ENCODE peak calls at places on chromosomes 13 and 19, in six cellular contexts. C is B cell, W is progenitor cell of endocrine pancreas, O is neural progenitor cell, B is EH, M is left colon. P is an unnamed sample.

GRCh38 chr19:6752257-6753177 is 13.0 kb downstream of the TRIP10 start:
- DNase-seq in M (peak), W (peak), O (peak), B (no peak), C (peak), P (no peak)

GRCh38 chr13:20945952-20946383 is 43.4 kb upstream of the XPO4 start:
- DNase-seq in B (peak), W (no peak), M (peak), C (no peak), O (peak), P (no peak)

GRCh38 chr13:110557610-110558305 is 3.8 kb downstream of the RAB20 start:
- DNase-seq in B (no peak), O (no peak), W (no peak), M (no peak), C (no peak), P (no peak)

GRCh38 chr13:30681489-30682242 is 53.7 kb upstream of the ALOX5AP start:
- DNase-seq in W (no peak), B (peak), O (no peak), C (no peak), M (no peak), P (no peak)

GRCh38 chr13:94674609-94675348 is 37.6 kb downstream of the SOX21 start:
- DNase-seq in O (peak), B (peak), M (no peak), C (no peak), W (peak), P (no peak)

GRCh38 chr13:59633290-59633689 is 530.4 kb downstream of the DIAPH3 start:
- DNase-seq in C (no peak), M (no peak), O (no peak), B (no peak), W (no peak), P (no peak)

GRCh38 chr13:29953542-29953941 is 103.1 kb upstream of the UBL3 start:
- DNase-seq in B (no peak), C (no peak), O (no peak), M (no peak), W (no peak), P (no peak)

GRCh38 chr13:90615236-90615635 is 732.3 kb upstream of the MIR17HG start:
- DNase-seq in C (no peak), B (no peak), O (no peak), W (no peak), M (no peak), P (no peak)

GRCh38 chr13:32362574-32362973 is 47.3 kb downstream of the BRCA2 start:
- DNase-seq in O (no peak), W (no peak), B (no peak), M (no peak), C (no peak), P (no peak)

GRCh38 chr13:39567569-39567968 is 35.4 kb downstream of the LHFPL6 start:
- DNase-seq in C (no peak), W (no peak), O (no peak), M (no peak), B (peak), P (no peak)

GRCh38 chr13:67438465-67438864 is 208.3 kb upstream of the PCDH9 start:
- DNase-seq in B (no peak), C (no peak), O (peak), M (no peak), W (no peak), P (no peak)

GRCh38 chr19:18174983-18175382 is 1.4 kb downstream of the IFI30 start:
- DNase-seq in B (no peak), W (no peak), M (no peak), O (no peak), C (no peak), P (no peak)

GRCh38 chr13:105612541-105612940 is 922.9 kb downstream of the EFNB2 start:
- DNase-seq in M (no peak), O (no peak), W (no peak), C (no peak), B (no peak), P (no peak)

GRCh38 chr19:35710784-35711723 is 6.7 kb downstream of the ZBTB32 start:
- DNase-seq in W (no peak), O (no peak), B (no peak), M (no peak), C (peak), P (no peak)

GRCh38 chr13:29948791-29949190 is 98.4 kb upstream of the UBL3 start:
- DNase-seq in B (no peak), C (no peak), O (no peak), W (no peak), M (no peak), P (no peak)

GRCh38 chr19:6232567-6232966 is 47.2 kb downstream of the MLLT1 start:
- DNase-seq in C (no peak), B (peak), W (no peak), O (no peak), M (no peak), P (no peak)

GRCh38 chr19:12596927-12597548 is 13.6 kb downstream of the ZNF490 start:
- DNase-seq in B (no peak), C (peak), M (no peak), W (no peak), O (no peak), P (no peak)

GRCh38 chr13:74219571-74219970 is 85.4 kb upstream of the KLF12 start:
- DNase-seq in O (no peak), C (no peak), B (peak), W (no peak), M (no peak), P (no peak)

GRCh38 chr19:31110331-31110730 is 238.9 kb downstream of the TSHZ3 start:
- DNase-seq in C (no peak), B (peak), W (peak), M (no peak), O (peak), P (no peak)

GRCh38 chr19:19747357-19748220 is 14.7 kb upstream of the ZNF14 start:
- DNase-seq in B (no peak), C (peak), M (no peak), O (no peak), W (no peak), P (no peak)

GRCh38 chr19:36225219-36225892 is 10.4 kb downstream of the ZNF146 start:
- DNase-seq in M (no peak), O (no peak), W (no peak), C (no peak), B (peak), P (no peak)

GRCh38 chr19:12937243-12938053 is 961 bp upstream of the CALR start:
- DNase-seq in B (no peak), M (peak), W (no peak), O (peak), C (peak), P (no peak)

GRCh38 chr13:24228852-24229458 is 68.4 kb downstream of the SPATA13 start:
- DNase-seq in C (peak), M (no peak), O (peak), B (peak), W (no peak), P (peak)

GRCh38 chr19:36210497-36210896 is 4.0 kb downstream of the ZNF565 start:
- DNase-seq in C (no peak), B (no peak), W (no peak), M (no peak), O (no peak), P (no peak)

GRCh38 chr13:46206138-46206537 is 5.6 kb upstream of the LRRC63 start:
- DNase-seq in C (no peak), W (no peak), B (no peak), O (no peak), M (no peak), P (no peak)

GRCh38 chr13:113043931-113044330 is 61.7 kb upstream of the F7 start:
- DNase-seq in B (no peak), M (no peak), C (no peak), W (no peak), O (no peak), P (no peak)

GRCh38 chr19:6811906-6812305 is 39.4 kb downstream of the VAV1 start:
- DNase-seq in B (peak), O (no peak), C (no peak), M (no peak), W (no peak), P (peak)

GRCh38 chr13:20130652-20131051 is 30.2 kb downstream of the GJA3 start:
- DNase-seq in M (no peak), O (no peak), W (no peak), B (no peak), C (no peak), P (no peak)

GRCh38 chr19:10286803-10287737 is at the start of gene ICAM4:
- DNase-seq in B (peak), C (peak), W (no peak), M (peak), O (peak), P (no peak)

GRCh38 chr13:93244141-93244917 is 17.7 kb downstream of the GPC6 start:
- DNase-seq in C (no peak), W (no peak), M (no peak), O (peak), B (peak), P (no peak)

GRCh38 chr19:30376272-30376671 is 4.1 kb downstream of the ZNF536 start:
- DNase-seq in C (no peak), M (no peak), O (no peak), B (no peak), W (no peak), P (no peak)

GRCh38 chr13:108427355-108427754 is 157.8 kb downstream of the TNFSF13B start:
- DNase-seq in B (no peak), W (no peak), O (no peak), M (no peak), C (no peak), P (no peak)

GRCh38 chr13:87129602-87130300 is 541.4 kb upstream of the SLITRK5 start:
- DNase-seq in M (no peak), O (no peak), W (no peak), B (no peak), C (no peak), P (no peak)